ENCODE peak calls at places on chromosome 18, in four cellular contexts. W is sigmoid colon, Y is IMR-90, F is GM13976. C is an unnamed sample.

GRCh38 chr18:21725201-21725600 is 15.4 kb upstream of the MIB1 start:
- DNase-seq in Y (no peak), F (no peak), W (no peak), C (no peak)

GRCh38 chr18:8750954-8751415 is 45.6 kb downstream of the MTCL1 start:
- DNase-seq in Y (peak; percentile 96), W (peak; percentile 92), F (no peak), C (no peak)

GRCh38 chr18:22349966-22350365 is 67.7 kb downstream of the CTAGE1 start:
- DNase-seq in F (no peak), W (no peak), Y (no peak), C (no peak)

GRCh38 chr18:32093106-32093511 is 1.4 kb downstream of the RNF138 start:
- DNase-seq in F (peak; percentile 57), Y (peak; percentile 58), W (peak; percentile 77), C (peak; percentile 52)

GRCh38 chr18:27713727-27714080 is 463.2 kb downstream of the CDH2 start:
- DNase-seq in Y (peak; percentile 15), W (no peak), F (no peak), C (no peak)

GRCh38 chr18:57518533-57518932 is 68.0 kb downstream of the FECH start:
- DNase-seq in F (no peak), W (no peak), Y (no peak), C (no peak)

GRCh38 chr18:63882333-63883141 is 5.0 kb upstream of the SERPINB2 start:
- DNase-seq in W (no peak), Y (peak; percentile 97), F (no peak), C (no peak)

GRCh38 chr18:42047721-42048120 is 92.7 kb downstream of the PIK3C3 start:
- DNase-seq in Y (peak; percentile 64), W (no peak), F (no peak), C (no peak)

GRCh38 chr18:46917108-46917807 is at the start of the genes KATNAL2 and PIAS2:
- DNase-seq in Y (peak; percentile 58), F (peak; percentile 87), W (peak; percentile 87), C (peak; percentile 93)
- TF ChIP-seq CTCF in Y (no peak), F (peak; percentile 54), W (no peak), C (peak; percentile 37)

GRCh38 chr18:10015941-10016819 is 102.4 kb downstream of the VAPA start:
- DNase-seq in W (peak; percentile 78), Y (peak; percentile 96), F (no peak), C (no peak)
- TF ChIP-seq CTCF in W (peak; percentile 17), Y (peak; percentile 64), F (no peak), C (peak; percentile 1)

DNA sequence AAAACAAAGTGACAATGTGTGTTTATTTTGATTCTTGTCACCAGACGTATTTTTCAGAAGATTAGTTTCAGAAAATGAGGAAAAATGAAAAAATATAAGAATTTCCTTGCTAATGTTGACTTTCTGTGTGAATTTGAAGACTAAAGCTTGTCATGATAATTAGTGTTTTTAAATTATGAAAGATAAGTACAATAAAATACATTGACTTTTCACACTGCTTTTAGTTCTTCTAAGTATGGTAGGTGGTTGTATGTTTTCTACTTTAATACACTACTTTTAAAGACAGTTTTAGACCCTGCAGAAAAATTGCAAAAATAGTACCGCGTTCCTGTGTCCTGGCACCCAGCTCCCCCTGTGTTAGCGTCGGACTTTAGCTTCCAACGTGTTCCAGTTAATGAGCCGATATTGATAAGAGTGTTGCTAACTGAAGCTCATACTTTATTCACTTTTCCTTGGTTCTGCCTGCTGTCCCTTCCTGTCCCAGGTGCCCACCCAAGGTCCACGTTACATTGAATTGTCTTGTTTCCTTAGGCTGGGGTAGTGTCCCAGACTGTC is 695 bp downstream of the RBFA start:
- DNase-seq in W (no peak), Y (no peak), F (no peak), C (no peak)
- TF ChIP-seq CTCF in W (no peak), Y (no peak), F (no peak), C (no peak)

GRCh38 chr18:26293982-26294381 is 67.7 kb downstream of the TAF4B start:
- DNase-seq in Y (no peak), W (no peak), F (no peak), C (no peak)
- TF ChIP-seq CTCF in Y (no peak), W (no peak), F (no peak), C (no peak)

GRCh38 chr18:76936877-76937276 is 114.5 kb downstream of the ZNF236 start:
- DNase-seq in W (no peak), F (no peak), Y (no peak), C (no peak)
- TF ChIP-seq CTCF in W (no peak), F (no peak), Y (no peak), C (no peak)

C was measured in GM13977.